ENCODE peak calls at places on chromosomes 6 and 20, in ten cellular contexts. Q is psoas muscle, K is tibial artery, W is upper lobe of right lung, F is trophoblast cell, P is iPS DF 6.9, M is IMR-90, C is HepG2, I is heart right ventricle, G is cardiac muscle cell. H is an unnamed sample. For H3K4me1, the result is how much of the 10 kb centered on the place peaks cover.

GRCh38 chr6:150169609-150170008 is 26.8 kb downstream of the PPP1R14C start:
- DNase-seq in G (peak), Q (no peak), C (no peak), P (no peak), F (no peak), M (peak), W (no peak), K (no peak), I (no peak), H (no peak)

GRCh38 chr6:121666809-121667208 is 231.4 kb downstream of the GJA1 start:
- DNase-seq in P (no peak), G (peak), C (no peak), I (peak), W (no peak), F (peak), Q (no peak), K (no peak), M (peak), H (no peak)

GRCh38 chr20:7744411-7744810 is 195.8 kb downstream of the HAO1 start:
- DNase-seq in C (no peak), W (no peak), I (no peak), K (no peak), G (peak), F (no peak), P (no peak), Q (no peak), M (peak), H (no peak)

GRCh38 chr6:52904562-52905279 is 4.8 kb downstream of the GSTA3 start:
- DNase-seq in P (peak), C (peak), W (no peak), I (no peak), M (no peak), Q (no peak), K (no peak), G (peak), F (peak), H (no peak)

GRCh38 chr6:73969982-73970960 is 274.3 kb downstream of the CD109 start:
- DNase-seq in Q (no peak), C (peak), I (peak), G (peak), K (no peak), P (peak), M (peak), F (peak), W (no peak), H (no peak)

GRCh38 chr6:136740050-136740974 is 52.0 kb downstream of the MAP3K5 start:
- DNase-seq in P (no peak), W (no peak), M (peak), F (no peak), C (no peak), K (no peak), Q (no peak), I (no peak), G (no peak), H (no peak)

GRCh38 chr20:62952373-62953166 is at the start of gene SLC17A9:
- DNase-seq in P (no peak), W (peak), Q (peak), M (peak), G (peak), F (peak), C (peak), I (no peak), K (peak), H (peak)

GRCh38 chr6:164795091-164795490 is 514.3 kb downstream of the C6orf118 start:
- DNase-seq in I (no peak), W (no peak), K (no peak), Q (no peak), C (no peak), M (no peak), G (no peak), F (no peak), P (no peak), H (no peak)

GRCh38 chr6:163311830-163312229 is 102.7 kb upstream of the QKI start:
- DNase-seq in K (no peak), M (no peak), G (no peak), P (no peak), Q (no peak), I (no peak), C (peak), F (peak), W (no peak), H (no peak)

GRCh38 chr6:119034827-119035458 is 43.5 kb downstream of the FAM184A start:
- DNase-seq in W (no peak), C (peak), M (no peak), I (no peak), P (no peak), K (no peak), F (no peak), Q (no peak), G (peak), H (no peak)

GRCh38 chr6:15413558-15414257 is 167.8 kb downstream of the JARID2 start:
- DNase-seq in W (no peak), Q (no peak), G (no peak), C (no peak), K (no peak), I (no peak), M (peak), P (no peak), F (no peak), H (no peak)

GRCh38 chr20:32485770-32486248 is 99.3 kb downstream of the NOL4L start:
- DNase-seq in Q (no peak), W (no peak), C (peak), G (no peak), P (no peak), K (no peak), F (no peak), M (no peak), I (no peak), H (no peak)

GRCh38 chr6:51268666-51269065 is 450.0 kb downstream of the TFAP2B start:
- DNase-seq in G (no peak), K (no peak), P (no peak), I (no peak), M (no peak), Q (no peak), W (no peak), C (no peak), F (no peak), H (no peak)

DNA sequence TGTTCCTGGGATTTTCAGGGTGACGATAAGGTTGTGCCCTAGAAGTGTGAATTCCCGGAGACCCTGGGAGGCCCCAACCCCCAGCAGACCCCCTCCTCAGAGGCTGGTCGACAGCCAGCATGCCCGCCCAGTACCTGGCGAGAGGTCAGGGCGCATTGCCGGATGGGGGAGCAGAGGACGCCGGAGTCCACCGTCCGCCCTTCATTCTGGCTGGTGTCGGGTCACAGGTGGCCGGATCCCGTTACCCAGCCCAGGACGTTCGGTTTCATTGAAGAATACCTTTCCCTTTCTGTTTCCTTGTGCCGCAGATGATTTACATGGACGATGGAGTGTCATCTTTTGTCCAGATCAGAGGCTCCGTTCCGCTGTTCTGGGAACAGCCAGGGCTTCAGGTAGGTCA is 61.3 kb downstream of the SYNJ2 start:
- DNase-seq in Q (peak), M (no peak), C (no peak), K (peak), P (no peak), G (no peak), W (peak), F (no peak), I (no peak), H (no peak)
- H3K27ac ChIP-seq in Q (peak), M (peak), C (no peak), K (peak), P (no peak), G (peak), W (no peak), F (peak), I (peak), H (peak)

GRCh38 chr6:167090171-167090570 is 32.7 kb upstream of the CCR6 start:
- DNase-seq in C (no peak), M (no peak), Q (no peak), W (no peak), F (no peak), I (no peak), G (no peak), K (no peak), P (no peak), H (no peak)
- H3K4me1 ChIP-seq in C (under half), M (under half), Q (under half), W (under half), F (under half), I (under half), G (under half), K (under half), P (under half), H (half or more)

DNA sequence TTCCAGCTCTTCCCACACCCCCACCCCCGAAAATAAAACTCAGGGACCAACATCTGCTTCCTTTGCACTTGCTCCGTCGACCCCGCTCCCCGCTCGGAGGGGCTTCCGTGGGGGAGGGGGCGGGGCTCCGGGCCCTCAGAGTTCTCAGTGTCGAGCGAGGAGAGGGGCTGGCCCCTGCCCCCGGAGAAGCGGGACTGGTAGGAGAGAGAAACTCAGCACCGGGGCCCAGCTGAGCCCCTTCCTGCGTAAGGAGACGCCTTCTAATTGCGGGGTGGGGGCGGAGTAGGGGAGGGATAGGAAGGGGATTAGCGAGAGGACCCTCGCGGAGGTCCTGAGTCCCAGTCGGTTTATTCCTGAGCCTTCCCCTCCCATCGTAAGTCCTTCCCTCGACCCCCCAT is 22.3 kb upstream of the SLC22A7 start:
- DNase-seq in W (no peak), Q (no peak), G (no peak), I (no peak), P (no peak), C (no peak), F (no peak), M (no peak), K (no peak), H (no peak)
- H3K4me3 ChIP-seq in W (peak), Q (peak), G (peak), I (peak), P (peak), C (peak), F (no peak), M (no peak), K (no peak), H (peak)

GRCh38 chr20:4026093-4026601 is 10.8 kb upstream of the RNF24 start:
- DNase-seq in P (no peak), I (peak), K (no peak), F (no peak), W (no peak), G (peak), C (peak), M (peak), Q (no peak), H (peak)
- H3K27ac ChIP-seq in P (no peak), I (no peak), K (no peak), F (no peak), W (no peak), G (no peak), C (no peak), M (no peak), Q (no peak), H (no peak)